ENCODE peak calls at places on chromosomes 1 and 21, in six cellular contexts. Q, Z, P, I, S and B are unnamed samples.

GRCh38 chr1:87140831-87141540 is 187.7 kb upstream of the LMO4 start:
- DNase-seq in Q (no peak), Z (no peak), P (no peak), I (no peak), S (no peak), B (no peak)

GRCh38 chr1:8858888-8859706 is 19.4 kb downstream of the ENO1 start:
- DNase-seq in Q (no peak), Z (peak), P (no peak), I (peak), S (peak), B (no peak)

GRCh38 chr1:223221686-223222085 is 78.6 kb upstream of the TLR5 start:
- DNase-seq in Q (no peak), Z (no peak), P (no peak), I (no peak), S (no peak), B (no peak)

GRCh38 chr1:218254296-218254918 is 30.7 kb upstream of the RRP15 start:
- DNase-seq in Q (no peak), Z (no peak), P (no peak), I (no peak), S (no peak), B (no peak)

GRCh38 chr1:170856455-170856854 is 78.9 kb upstream of the MROH9 start:
- DNase-seq in Q (no peak), Z (no peak), P (no peak), I (no peak), S (no peak), B (no peak)

GRCh38 chr1:70033266-70033873 is 172.0 kb downstream of the LRRC40 start:
- DNase-seq in Q (no peak), Z (no peak), P (no peak), I (no peak), S (no peak), B (no peak)

GRCh38 chr1:204188959-204189639 is 7.2 kb downstream of the KISS1 start:
- DNase-seq in Q (no peak), Z (no peak), P (no peak), I (no peak), S (no peak), B (no peak)

GRCh38 chr1:226223786-226224244 is 351 bp downstream of the MIXL1 start:
- DNase-seq in Q (no peak), Z (no peak), P (no peak), I (peak), S (peak), B (no peak)

GRCh38 chr21:36203603-36203889 is 46.9 kb downstream of the DOP1B start:
- DNase-seq in Q (no peak), Z (peak), P (no peak), I (peak), S (no peak), B (no peak)

GRCh38 chr1:193062698-193063463 is 3.5 kb downstream of the RO60 start:
- DNase-seq in Q (no peak), Z (no peak), P (no peak), I (no peak), S (no peak), B (no peak)

GRCh38 chr1:16153999-16154673 is 1.7 kb downstream of the EPHA2 start:
- DNase-seq in Q (no peak), Z (no peak), P (no peak), I (no peak), S (no peak), B (no peak)

GRCh38 chr1:73556270-73556669 is 641.7 kb downstream of the LRRIQ3 start:
- DNase-seq in Q (no peak), Z (no peak), P (no peak), I (no peak), S (no peak), B (no peak)

GRCh38 chr1:27784664-27785063 is 11.6 kb downstream of the STX12 start:
- DNase-seq in Q (no peak), Z (no peak), P (no peak), I (no peak), S (no peak), B (no peak)
- H3K27ac ChIP-seq in Q (no peak), Z (peak), P (no peak), I (no peak), S (peak), B (no peak)

GRCh38 chr1:19862944-19863343 is 19.3 kb upstream of the OTUD3 start:
- DNase-seq in Q (no peak), Z (no peak), P (no peak), I (no peak), S (no peak), B (no peak)

GRCh38 chr1:19864304-19865160 is 17.7 kb upstream of the OTUD3 start:
- DNase-seq in Q (no peak), Z (no peak), P (no peak), I (peak), S (no peak), B (no peak)

GRCh38 chr1:19861842-19862530 is 20.2 kb upstream of the OTUD3 start:
- DNase-seq in Q (no peak), Z (no peak), P (no peak), I (no peak), S (no peak), B (no peak)

GRCh38 chr1:19866029-19866428 is 16.2 kb upstream of the OTUD3 start:
- DNase-seq in Q (no peak), Z (no peak), P (no peak), I (no peak), S (no peak), B (no peak)

DNA sequence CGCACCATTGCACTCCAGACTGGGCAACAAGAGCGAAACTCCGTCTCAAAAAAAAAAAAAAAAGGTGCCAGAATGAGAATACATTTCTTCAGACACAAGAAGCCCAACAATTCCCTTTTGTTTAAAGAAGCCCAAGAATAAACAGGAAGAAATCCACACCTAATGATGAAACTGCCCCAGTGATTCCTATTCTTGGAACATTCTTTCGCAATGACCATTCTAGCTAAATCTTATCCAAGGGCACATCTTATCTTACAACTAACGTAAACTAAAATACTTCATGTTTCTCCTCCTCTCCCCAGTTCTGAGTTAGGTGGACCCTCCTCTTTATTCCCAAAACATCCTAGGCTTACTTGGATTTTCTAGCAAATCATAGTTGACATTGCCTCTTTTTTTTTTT is 18.4 kb upstream of the OTUD3 start:
- DNase-seq in Q (no peak), Z (no peak), P (no peak), I (no peak), S (no peak), B (no peak)
- H3K27ac ChIP-seq in Q (no peak), Z (no peak), P (no peak), I (no peak), S (no peak), B (no peak)

DNA sequence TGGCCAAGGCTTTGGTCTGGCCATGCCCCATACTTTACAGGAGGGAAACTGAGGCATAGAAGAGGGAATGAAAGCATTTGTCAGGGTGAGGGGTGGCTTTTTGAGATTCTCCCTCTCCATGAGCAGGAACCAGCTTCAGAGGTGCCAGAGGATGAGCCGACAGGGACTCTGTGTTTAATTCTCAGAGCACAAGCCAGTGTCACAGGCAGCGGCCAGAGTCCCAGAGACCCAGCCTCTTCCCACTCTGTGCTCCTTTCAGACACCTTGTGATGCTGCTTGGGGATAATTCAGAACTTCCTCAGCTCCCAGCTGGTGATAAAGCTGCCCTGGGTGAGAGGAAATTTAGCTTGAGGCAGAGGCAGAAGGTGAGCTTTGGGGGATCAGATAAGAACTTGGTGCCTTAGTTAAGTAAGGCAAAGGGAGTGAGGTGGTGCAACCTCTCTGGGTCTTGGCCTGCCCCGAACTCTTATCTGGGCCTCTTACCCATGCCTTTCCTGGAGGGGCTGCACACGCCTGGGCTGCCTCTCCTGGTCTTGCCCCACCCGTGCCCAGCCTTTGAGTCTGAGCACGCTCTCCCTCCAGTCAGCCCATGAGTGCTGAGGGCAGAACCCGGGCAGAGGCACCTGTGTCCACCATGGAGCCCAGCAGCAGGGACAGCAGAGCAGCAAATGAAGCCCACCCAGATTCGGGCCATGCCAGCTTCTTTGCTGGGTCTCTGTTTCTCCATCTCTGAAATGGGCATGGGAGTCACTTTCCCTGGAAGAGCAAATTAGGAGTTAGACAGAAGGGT is 175.6 kb upstream of the C1orf174 start:
- DNase-seq in Q (no peak), Z (no peak), P (no peak), I (no peak), S (no peak), B (peak)
- H3K27ac ChIP-seq in Q (no peak), Z (no peak), P (no peak), I (no peak), S (no peak), B (no peak)

GRCh38 chr1:241998950-241999495 is at the start of gene MAP1LC3C:
- DNase-seq in Q (no peak), Z (no peak), P (no peak), I (no peak), S (no peak), B (no peak)

GRCh38 chr1:241998412-241998921 is 431 bp downstream of the MAP1LC3C start:
- DNase-seq in Q (peak), Z (peak), P (peak), I (peak), S (peak), B (peak)

GRCh38 chr1:242002528-242002927 is 3.6 kb upstream of the MAP1LC3C start:
- DNase-seq in Q (no peak), Z (no peak), P (no peak), I (no peak), S (no peak), B (no peak)

GRCh38 chr1:242004751-242005495 is 6.0 kb upstream of the MAP1LC3C start:
- DNase-seq in Q (no peak), Z (no peak), P (no peak), I (no peak), S (no peak), B (no peak)

GRCh38 chr1:242002072-242002471 is 3.2 kb upstream of the MAP1LC3C start:
- DNase-seq in Q (no peak), Z (no peak), P (no peak), I (no peak), S (no peak), B (peak)
- H3K27ac ChIP-seq in Q (no peak), Z (no peak), P (no peak), I (no peak), S (no peak), B (no peak)

DNA sequence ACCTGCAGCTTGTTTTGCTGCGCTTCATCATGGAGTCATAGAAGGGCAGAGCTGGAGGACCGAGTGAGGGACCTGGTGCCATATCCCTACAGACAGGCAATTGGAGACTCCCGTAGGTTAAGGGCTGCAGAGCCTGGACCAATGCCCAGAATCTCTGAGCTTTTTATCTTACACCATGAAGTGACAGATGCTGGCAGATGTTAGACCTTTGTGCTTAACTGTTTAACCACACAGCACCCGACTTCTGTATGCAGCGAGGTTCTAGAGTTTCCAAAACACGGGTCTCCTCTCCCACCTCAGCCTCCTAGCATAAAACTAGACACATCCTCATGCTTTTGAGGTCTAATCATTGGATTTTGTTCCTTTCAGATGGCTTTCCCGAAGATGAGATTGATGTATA is 47.5 kb downstream of the B3GALT5 start:
- DNase-seq in Q (peak), Z (peak), P (no peak), I (peak), S (no peak), B (peak)
- H3K27ac ChIP-seq in Q (peak), Z (peak), P (no peak), I (no peak), S (no peak), B (peak)

GRCh38 chr1:245990315-245991022 is 516.6 kb downstream of the SMYD3 start:
- DNase-seq in Q (no peak), Z (no peak), P (no peak), I (no peak), S (no peak), B (no peak)
- H3K27ac ChIP-seq in Q (no peak), Z (no peak), P (no peak), I (no peak), S (no peak), B (no peak)

GRCh38 chr1:84719477-84720274 is 29.4 kb upstream of the SSX2IP start:
- DNase-seq in Q (no peak), Z (no peak), P (no peak), I (no peak), S (no peak), B (no peak)
- H3K27ac ChIP-seq in Q (peak), Z (peak), P (no peak), I (no peak), S (peak), B (no peak)

GRCh38 chr1:66775646-66776045 is 23.4 kb downstream of the DYNLT5 start:
- DNase-seq in Q (no peak), Z (no peak), P (no peak), I (no peak), S (no peak), B (no peak)
- H3K27ac ChIP-seq in Q (no peak), Z (no peak), P (no peak), I (no peak), S (no peak), B (no peak)

GRCh38 chr1:88890790-88891317 is 513 bp downstream of the GTF2B start:
- DNase-seq in Q (no peak), Z (peak), P (no peak), I (peak), S (no peak), B (no peak)
- H3K27ac ChIP-seq in Q (peak), Z (peak), P (peak), I (peak), S (peak), B (peak)

DNA sequence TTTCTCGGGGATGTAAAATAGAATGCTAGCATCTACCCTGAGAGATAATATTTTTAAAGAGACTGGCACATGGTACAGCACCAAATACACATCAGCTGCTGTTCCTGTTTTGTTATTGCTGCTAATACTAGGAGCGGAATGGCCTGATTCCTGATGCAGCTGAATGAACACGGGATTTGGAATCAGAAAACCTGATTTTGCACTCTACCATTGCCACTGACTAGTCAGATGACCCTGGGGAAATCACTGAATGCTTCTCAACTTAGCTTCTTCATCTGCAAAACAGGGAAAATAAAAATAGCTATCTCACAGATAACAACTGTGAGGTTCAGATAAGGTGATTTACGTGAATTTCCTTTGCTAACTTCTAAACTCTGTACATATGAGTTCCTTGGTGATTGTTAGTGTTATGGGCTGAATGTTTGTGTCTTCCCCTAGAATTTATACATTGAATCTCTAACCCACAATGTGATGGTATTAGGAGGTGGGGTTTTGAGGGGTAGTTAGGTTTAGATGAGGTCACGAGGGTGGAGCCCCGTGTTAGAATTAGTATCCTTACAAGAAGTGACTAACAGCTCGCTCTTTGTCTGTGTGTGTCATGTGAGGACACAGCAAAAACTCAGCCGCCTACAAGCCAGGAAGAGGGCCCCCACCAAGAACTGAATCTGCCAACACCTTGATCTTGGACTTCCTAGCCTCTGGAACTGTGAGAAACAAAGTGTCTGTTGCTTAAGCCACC is 24.9 kb upstream of the LRRC8C start:
- DNase-seq in Q (peak), Z (no peak), P (no peak), I (peak), S (no peak), B (no peak)
- H3K27ac ChIP-seq in Q (peak), Z (no peak), P (no peak), I (no peak), S (no peak), B (peak)